ENCODE peak calls at places on chromosomes 13 and 19, in five cellular contexts. M is C1 segment of cervical spinal cord; Q is WTC11; A is midbrain; L is stimulated activated CD8-positive, alpha-beta memory T cell treated with anti-CD3 and anti-CD28 coated beads, Interleukin-7, amount 100 ng/mL, for 48 hours. K is an unnamed sample.

GRCh38 chr13:95698047-95698749 is 21.3 kb downstream of the DNAJC3 start:
- DNase-seq in M (peak), Q (no peak), A (no peak), L (no peak), K (no peak)

GRCh38 chr13:76879211-76879875 is 6.9 kb downstream of the KCTD12 start:
- DNase-seq in M (peak), Q (no peak), A (peak), L (peak), K (no peak)

GRCh38 chr13:95968906-95969305 is 84.3 kb downstream of the UGGT2 start:
- DNase-seq in M (no peak), Q (no peak), A (no peak), L (no peak), K (no peak)

GRCh38 chr13:73729046-73729445 is 405.2 kb downstream of the KLF12 start:
- DNase-seq in M (no peak), Q (no peak), A (no peak), L (no peak), K (no peak)

GRCh38 chr19:35002037-35002535 is 2.0 kb downstream of the GRAMD1A start:
- DNase-seq in M (no peak), Q (no peak), A (no peak), L (no peak), K (no peak)

GRCh38 chr19:1475751-1476437 is 3.1 kb downstream of the C19orf25 start:
- DNase-seq in M (no peak), Q (no peak), A (no peak), L (no peak), K (no peak)

GRCh38 chr13:64051278-64051677 is 2635.6 kb upstream of the PCDH20 start:
- DNase-seq in M (no peak), Q (no peak), A (no peak), L (no peak), K (no peak)

GRCh38 chr19:49224856-49225255 is 67.3 kb downstream of the TRPM4 start:
- DNase-seq in M (no peak), Q (peak), A (no peak), L (no peak), K (no peak)

GRCh38 chr19:10823690-10824089 is 12.3 kb downstream of the TMED1 start:
- DNase-seq in M (no peak), Q (no peak), A (no peak), L (no peak), K (no peak)

GRCh38 chr13:86085890-86086289 is 286.7 kb upstream of the SLITRK6 start:
- DNase-seq in M (no peak), Q (no peak), A (no peak), L (no peak), K (no peak)

GRCh38 chr19:31316201-31316951 is 32.9 kb downstream of the TSHZ3 start:
- DNase-seq in M (no peak), Q (no peak), A (no peak), L (no peak), K (peak)

GRCh38 chr19:14091086-14091884 is 734 bp upstream of the SAMD1 start:
- DNase-seq in M (peak), Q (peak), A (peak), L (peak), K (peak)

GRCh38 chr13:49368688-49369087 is 75.2 kb downstream of the CAB39L start:
- DNase-seq in M (no peak), Q (no peak), A (no peak), L (no peak), K (no peak)

GRCh38 chr19:41699231-41699967 is 9.0 kb upstream of the CEACAM5 start:
- DNase-seq in M (no peak), Q (no peak), A (no peak), L (no peak), K (no peak)

GRCh38 chr19:36128392-36128736 is 11.5 kb upstream of the CAPNS1 start:
- DNase-seq in M (no peak), Q (peak), A (no peak), L (no peak), K (no peak)

GRCh38 chr13:110015253-110015652 is 228.9 kb upstream of the IRS2 start:
- DNase-seq in M (no peak), Q (no peak), A (no peak), L (no peak), K (no peak)

GRCh38 chr19:55340144-55340783 is 588 bp downstream of the KMT5C start:
- DNase-seq in M (no peak), Q (no peak), A (no peak), L (no peak), K (no peak)

GRCh38 chr13:91745962-91746361 is 347.5 kb downstream of the GPC5 start:
- DNase-seq in M (no peak), Q (no peak), A (no peak), L (no peak), K (no peak)

GRCh38 chr19:40219721-40220276 is 1.6 kb upstream of the TTC9B start:
- DNase-seq in M (no peak), Q (no peak), A (no peak), L (no peak), K (no peak)

GRCh38 chr13:40765602-40766001 is 5.4 kb downstream of the MRPS31 start:
- DNase-seq in M (no peak), Q (no peak), A (no peak), L (no peak), K (no peak)

K was measured in hypothalamus.